ENCODE peak calls at places on chromosome 21, in four cellular contexts. M is IMR-90, K is tibial nerve, A is lower lobe of right lung. F is an unnamed sample.

GRCh38 chr21:44959376-44960091 is 19.7 kb downstream of the SLX9 start:
- DNase-seq in M (no peak), A (peak; percentile 37), K (no peak), F (no peak)

GRCh38 chr21:45029298-45029967 is 44.9 kb upstream of the ADARB1 start:
- DNase-seq in M (no peak), K (no peak), A (no peak), F (no peak)

GRCh38 chr21:45112371-45112770 is 38.0 kb downstream of the ADARB1 start:
- DNase-seq in K (no peak), A (no peak), M (no peak), F (no peak)

GRCh38 chr21:32238063-32238462 is 40.8 kb downstream of the MIS18A start:
- DNase-seq in M (no peak), A (no peak), K (no peak), F (no peak)

GRCh38 chr21:36237441-36237840 is 80.8 kb downstream of the DOP1B start:
- DNase-seq in M (no peak), A (no peak), K (no peak), F (no peak)

GRCh38 chr21:31879251-31879650 is 6.4 kb downstream of the HUNK start:
- DNase-seq in A (no peak), K (no peak), M (no peak), F (no peak)

GRCh38 chr21:37668462-37669239 is 247.6 kb downstream of the KCNJ6 start:
- DNase-seq in A (no peak), K (no peak), M (no peak), F (no peak)

GRCh38 chr21:45800339-45801080 is 157.0 kb downstream of the PCBP3 start:
- DNase-seq in A (peak; percentile 28), M (no peak), K (no peak), F (no peak)

GRCh38 chr21:36288651-36289243 is 31.2 kb upstream of the MORC3 start:
- DNase-seq in A (no peak), K (no peak), M (peak; percentile 51), F (no peak)

GRCh38 chr21:44594406-44594916 is 2.2 kb upstream of the KRTAP10-6 start:
- DNase-seq in K (no peak), A (no peak), M (no peak), F (no peak)

GRCh38 chr21:26587621-26588260 is 14.7 kb upstream of the CYYR1 start:
- DNase-seq in M (peak; percentile 44), K (no peak), A (no peak), F (no peak)

GRCh38 chr21:31282095-31282709 is 61.9 kb downstream of the TIAM1 start:
- DNase-seq in A (no peak), M (peak; percentile 96), K (peak; percentile 10), F (no peak)

GRCh38 chr21:45994086-45994661 is 12.6 kb downstream of the COL6A1 start:
- DNase-seq in K (no peak), A (peak; percentile 35), M (no peak), F (peak; percentile 43)

GRCh38 chr21:26449161-26449560 is 123.9 kb downstream of the CYYR1 start:
- DNase-seq in K (no peak), M (peak; percentile 43), A (no peak), F (no peak)

GRCh38 chr21:36171741-36172331 is 15.2 kb downstream of the DOP1B start:
- DNase-seq in A (no peak), M (peak; percentile 47), K (no peak), F (no peak)

GRCh38 chr21:17789085-17789484 is 30.1 kb downstream of the C21orf91 start:
- DNase-seq in K (no peak), A (no peak), M (no peak), F (no peak)

GRCh38 chr21:17903029-17903806 is 84.1 kb upstream of the C21orf91 start:
- DNase-seq in K (no peak), M (peak; percentile 49), A (no peak), F (no peak)

GRCh38 chr21:33434770-33435360 is 31.7 kb downstream of the IFNGR2 start:
- DNase-seq in A (peak; percentile 24), M (peak; percentile 96), K (peak; percentile 49), F (no peak)

GRCh38 chr21:46388206-46388880 is 64.4 kb downstream of the PCNT start:
- DNase-seq in M (no peak), A (no peak), K (no peak), F (no peak)

GRCh38 chr21:43818685-43819084 is 29.3 kb downstream of the RRP1 start:
- DNase-seq in K (no peak), M (no peak), A (peak; percentile 14), F (no peak)

GRCh38 chr21:9837946-9838801 is 683.2 kb upstream of the TPTE start:
- DNase-seq in K (no peak), M (no peak), A (peak; percentile 53), F (peak; percentile 30)

GRCh38 chr21:46071082-46071481 is 26.8 kb upstream of the COL6A2 start:
- DNase-seq in A (peak; percentile 25), K (no peak), M (no peak), F (peak; percentile 31)

GRCh38 chr21:36854391-36854790 is 112.1 kb downstream of the HLCS start:
- DNase-seq in A (no peak), M (peak; percentile 34), K (no peak), F (no peak)

GRCh38 chr21:16082038-16082816 is 352.4 kb downstream of the USP25 start:
- DNase-seq in A (no peak), M (peak; percentile 22), K (no peak), F (no peak)

GRCh38 chr21:46369520-46370235 is 45.7 kb downstream of the PCNT start:
- DNase-seq in A (no peak), K (no peak), M (no peak), F (no peak)

GRCh38 chr21:46641656-46642055 is 6.2 kb downstream of the PRMT2 start:
- DNase-seq in M (no peak), K (no peak), A (no peak), F (no peak)

GRCh38 chr21:25929859-25930520 is 195.2 kb downstream of the GABPA start:
- DNase-seq in M (peak; percentile 76), K (no peak), A (no peak), F (no peak)

GRCh38 chr21:35259452-35259851 is 210.3 kb upstream of the RUNX1 start:
- DNase-seq in K (no peak), A (no peak), M (no peak), F (no peak)

GRCh38 chr21:19998450-19998849 is 999.8 kb upstream of the NCAM2 start:
- DNase-seq in A (no peak), K (no peak), M (no peak), F (no peak)

GRCh38 chr21:19995253-19995652 is 1003.0 kb upstream of the NCAM2 start:
- DNase-seq in M (no peak), A (no peak), K (no peak), F (no peak)

GRCh38 chr21:20004353-20004752 is 993.9 kb upstream of the NCAM2 start:
- DNase-seq in M (no peak), A (no peak), K (no peak), F (no peak)

DNA sequence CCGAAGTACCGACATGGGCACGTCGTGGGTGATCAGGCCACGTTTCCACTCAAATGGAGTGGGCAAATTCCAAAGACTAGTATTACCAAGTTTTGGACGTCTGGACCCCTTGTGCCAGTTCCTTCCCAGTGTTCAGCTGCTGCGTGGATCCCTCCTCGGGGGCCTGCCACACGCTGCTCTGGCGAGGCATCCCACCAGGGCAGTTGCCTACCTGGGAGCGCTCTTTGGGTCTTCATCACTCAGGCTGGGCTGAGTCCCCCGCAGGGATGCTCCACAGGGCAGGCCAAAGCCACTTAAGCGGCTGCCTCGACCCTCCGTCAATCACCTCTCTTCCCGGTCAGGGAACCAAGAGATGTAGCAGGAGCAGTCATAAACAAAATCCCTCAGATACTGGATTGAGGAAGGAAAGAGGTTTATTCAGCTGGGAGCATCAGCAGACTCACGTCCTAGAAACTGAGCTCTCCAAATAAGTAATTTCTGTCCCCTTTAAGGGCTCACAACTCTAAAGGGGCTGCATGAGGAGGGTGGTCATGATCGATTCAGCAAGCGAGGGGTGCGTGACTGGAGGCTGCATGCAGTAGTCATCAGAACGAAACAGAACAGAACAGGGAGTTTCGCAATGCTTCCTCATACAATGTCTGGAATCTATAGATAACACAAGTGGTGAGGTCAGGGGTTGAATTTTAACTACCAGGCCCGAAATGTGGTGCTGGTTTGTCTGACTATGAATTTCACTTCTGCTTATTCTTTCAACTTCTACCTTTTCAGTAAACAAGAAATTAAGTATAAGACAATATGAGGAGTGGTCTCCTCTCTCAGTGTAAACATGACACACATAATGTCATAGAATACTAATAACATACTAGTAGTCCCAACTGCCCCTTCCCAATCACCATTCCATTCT is 998.6 kb upstream of the NCAM2 start:
- DNase-seq in A (no peak), M (no peak), K (no peak), F (no peak)
- TF ChIP-seq CTCF in A (no peak), M (no peak), K (no peak), F (no peak)

DNA sequence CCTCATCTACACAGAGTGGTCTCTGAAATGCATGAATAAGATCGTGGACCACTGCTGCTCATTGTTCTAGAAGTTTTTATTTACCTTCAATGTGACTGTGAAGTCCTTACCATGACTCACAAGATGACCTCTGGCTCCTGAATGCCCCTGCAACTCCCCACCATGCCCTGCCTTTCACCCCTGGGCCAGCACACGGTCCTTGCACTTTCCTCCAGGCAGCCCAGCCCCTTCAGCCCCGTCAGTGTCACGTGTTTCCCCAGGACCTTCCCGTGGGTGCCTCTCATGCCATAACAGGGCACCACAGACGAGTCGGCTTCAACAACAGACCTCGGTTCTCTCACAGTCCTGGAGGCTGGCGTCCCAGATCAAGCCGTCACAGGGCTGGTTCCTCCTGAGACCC is 62.1 kb downstream of the B3GALT5 start:
- DNase-seq in M (no peak), A (no peak), K (no peak), F (no peak)
- H3K27ac ChIP-seq in M (no peak overlapping the region), A (no peak overlapping the region), K (no peak overlapping the region), F (no peak overlapping the region)

GRCh38 chr21:39097335-39097861 is 85.9 kb downstream of the PSMG1 start:
- DNase-seq in A (peak; percentile 82), K (no peak), M (no peak), F (peak; percentile 68)

GRCh38 chr21:39097981-39098380 is 85.3 kb downstream of the PSMG1 start:
- DNase-seq in K (no peak), M (no peak), A (no peak), F (no peak)

GRCh38 chr21:39094847-39095525 is 88.3 kb downstream of the PSMG1 start:
- DNase-seq in A (no peak), K (no peak), M (peak; percentile 93), F (peak; percentile 68)

GRCh38 chr21:39095681-39096080 is 87.6 kb downstream of the PSMG1 start:
- DNase-seq in A (no peak), M (no peak), K (no peak), F (no peak)

GRCh38 chr21:39096754-39097153 is 86.5 kb downstream of the PSMG1 start:
- DNase-seq in M (no peak), A (no peak), K (no peak), F (no peak)
- TF ChIP-seq CTCF in M (no peak), A (no peak), K (no peak), F (no peak)

GRCh38 chr21:42461881-42462877 is 33.8 kb downstream of the RSPH1 start:
- DNase-seq in M (no peak), K (no peak), A (no peak), F (peak; percentile 81)

GRCh38 chr21:42459065-42459430 is 37.0 kb downstream of the RSPH1 start:
- DNase-seq in M (no peak), A (no peak), K (no peak), F (no peak)

GRCh38 chr21:42460391-42461184 is 35.4 kb downstream of the RSPH1 start:
- DNase-seq in M (no peak), K (no peak), A (no peak), F (peak; percentile 43)

GRCh38 chr21:42459583-42460215 is 36.3 kb downstream of the RSPH1 start:
- DNase-seq in M (no peak), A (no peak), K (no peak), F (no peak)

DNA sequence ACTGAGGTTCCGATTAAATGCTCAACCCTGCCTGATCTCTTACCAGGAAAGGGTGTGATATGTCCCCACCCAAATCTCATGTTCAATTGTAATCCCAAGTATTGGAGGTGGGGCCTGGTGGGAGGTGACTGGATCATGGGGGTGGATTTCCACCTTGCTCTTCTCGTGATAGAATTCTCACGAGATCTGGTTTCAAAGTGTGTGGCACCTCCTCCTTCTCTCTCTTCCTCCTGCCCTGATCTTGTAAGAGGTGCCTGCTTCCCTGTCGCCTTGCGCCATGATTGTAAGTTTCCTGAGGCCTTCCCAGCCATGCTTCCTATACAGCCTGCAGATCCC is 34.9 kb downstream of the RSPH1 start:
- DNase-seq in M (no peak), K (no peak), A (no peak), F (no peak)
- H3K27ac ChIP-seq in M (no peak overlapping the region), K (no peak overlapping the region), A (no peak overlapping the region), F (no peak overlapping the region)